ENCODE peak calls at places on chromosomes 12 and 14, in six cellular contexts. H is coronary artery; A is ovary; I is CD8-positive, alpha-beta T cell; S is upper lobe of right lung; C is dorsolateral prefrontal cortex. D is an unnamed sample.
A peak's percentile ranks its signal among the peaks of the same experiment; 100 is the strongest.

GRCh38 chr14:37384870-37385596 is 187.3 kb downstream of the MIPOL1 start:
- DNase-seq in H (no peak), A (no peak), I (no peak), S (no peak), C (no peak), D (no peak)

GRCh38 chr14:26621807-26622560 is 24.2 kb upstream of the NOVA1 start:
- DNase-seq in H (no peak), A (no peak), I (no peak), S (no peak), C (no peak), D (no peak)

GRCh38 chr14:63164108-63164683 is 40.0 kb upstream of the RHOJ start:
- DNase-seq in H (no peak), A (no peak), I (no peak), S (no peak), C (no peak), D (no peak)

GRCh38 chr14:29144598-29144997 is 378.0 kb downstream of the FOXG1 start:
- DNase-seq in H (no peak), A (no peak), I (no peak), S (no peak), C (no peak), D (no peak)

GRCh38 chr12:85765443-85765842 is 70.8 kb downstream of the RASSF9 start:
- DNase-seq in H (no peak), A (no peak), I (no peak), S (no peak), C (no peak), D (no peak)

GRCh38 chr14:63573579-63573978 is 30.4 kb upstream of the PPP2R5E start:
- DNase-seq in H (no peak), A (no peak), I (no peak), S (no peak), C (no peak), D (no peak)

GRCh38 chr14:73472182-73473114 is 14.1 kb upstream of the NUMB start:
- DNase-seq in H (no peak), A (no peak), I (no peak), S (no peak), C (no peak), D (no peak)

GRCh38 chr14:63840981-63841380 is 11.8 kb upstream of the SYNE2 start:
- DNase-seq in H (no peak), A (no peak), I (peak; percentile 46), S (peak; percentile 72), C (no peak), D (no peak)

GRCh38 chr12:123748171-123748570 is 13.9 kb upstream of the DNAH10 start:
- DNase-seq in H (no peak), A (no peak), I (no peak), S (no peak), C (no peak), D (no peak)

GRCh38 chr14:100406505-100407131 is 83.5 kb downstream of the SLC25A47 start:
- DNase-seq in H (no peak), A (no peak), I (no peak), S (peak; percentile 61), C (no peak), D (no peak)

GRCh38 chr14:76848879-76849278 is 22.7 kb downstream of the LRRC74A start:
- DNase-seq in H (no peak), A (no peak), I (no peak), S (no peak), C (no peak), D (no peak)

GRCh38 chr12:132734206-132734605 is 23.6 kb downstream of the PGAM5 start:
- DNase-seq in H (no peak), A (no peak), I (no peak), S (no peak), C (no peak), D (no peak)

GRCh38 chr12:72053604-72054003 is 115.0 kb downstream of the TPH2 start:
- DNase-seq in H (no peak), A (no peak), I (no peak), S (no peak), C (no peak), D (no peak)

GRCh38 chr12:76560083-76560491 is 516 bp upstream of the OSBPL8 start:
- DNase-seq in H (no peak), A (no peak), I (no peak), S (no peak), C (no peak), D (no peak)

GRCh38 chr14:95700221-95700976 is 13.5 kb downstream of the TCL1A start:
- DNase-seq in H (no peak), A (no peak), I (no peak), S (no peak), C (no peak), D (no peak)
- H3K27ac ChIP-seq in H (no peak overlapping the region), A (no peak overlapping the region), I (no peak overlapping the region), S (no peak overlapping the region), C (no peak overlapping the region), D (no peak overlapping the region)

GRCh38 chr14:53824061-53824460 is 132.6 kb downstream of the BMP4 start:
- DNase-seq in H (no peak), A (no peak), I (no peak), S (no peak), C (no peak), D (no peak)

DNA sequence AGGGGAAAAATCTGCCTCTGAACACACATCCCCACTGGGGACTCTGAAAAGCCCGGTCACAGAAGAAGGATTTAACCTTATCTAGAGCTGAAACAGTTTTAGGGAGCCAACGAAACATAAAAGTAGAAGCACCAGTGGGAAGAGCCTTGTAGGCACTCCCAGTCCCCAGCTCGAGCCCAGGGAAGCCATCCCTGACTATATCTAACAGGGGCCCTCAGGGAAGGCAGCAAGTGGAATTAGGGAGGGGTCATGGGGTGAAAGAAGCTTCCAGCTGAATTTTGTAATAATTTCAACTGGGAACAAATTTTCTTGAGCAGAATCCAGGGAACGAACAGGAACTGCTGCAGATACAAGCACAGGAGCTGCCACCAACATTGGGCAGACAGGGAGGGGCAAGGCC is 127.8 kb downstream of the BMP4 start:
- DNase-seq in H (no peak), A (no peak), I (no peak), S (no peak), C (no peak), D (no peak)
- H3K27ac ChIP-seq in H (no peak overlapping the region), A (no peak overlapping the region), I (no peak overlapping the region), S (no peak overlapping the region), C (no peak overlapping the region), D (no peak overlapping the region)

GRCh38 chr12:94587266-94588241 is 62.8 kb downstream of the TMCC3 start:
- DNase-seq in H (no peak), A (no peak), I (no peak), S (no peak), C (no peak), D (no peak)
- H3K27ac ChIP-seq in H (no peak overlapping the region), A (no peak overlapping the region), I (no peak overlapping the region), S (peak overlapping the region; percentile 20), C (peak overlapping the region; percentile 58), D (peak overlapping the region; percentile 6)

DNA sequence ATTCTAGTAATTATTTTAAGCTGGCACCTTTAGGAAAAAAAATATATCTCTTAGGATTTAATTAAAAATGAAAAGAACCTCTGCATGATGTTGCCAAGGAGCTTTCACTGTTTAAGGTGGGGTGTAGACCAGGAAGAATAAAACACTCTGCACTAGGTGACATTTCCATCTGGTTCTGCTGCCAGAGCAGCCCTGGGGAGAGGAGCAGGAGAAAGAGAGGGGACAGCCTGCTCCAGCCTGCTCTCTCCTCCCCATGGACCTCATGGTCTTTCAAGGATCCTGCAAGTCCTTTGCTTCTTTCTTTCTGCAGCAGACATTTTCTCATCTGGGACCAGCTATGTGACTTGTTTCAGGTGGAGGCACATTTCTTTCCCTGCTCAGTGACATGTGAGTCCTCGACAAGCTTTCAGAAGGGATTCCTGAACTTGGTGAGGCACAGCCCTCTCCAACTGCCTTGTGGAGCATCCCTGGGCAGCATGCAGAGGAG is 45.0 kb downstream of the SSPN start:
- DNase-seq in H (no peak), A (no peak), I (no peak), S (no peak), C (no peak), D (no peak)
- H3K27ac ChIP-seq in H (no peak overlapping the region), A (no peak overlapping the region), I (no peak overlapping the region), S (no peak overlapping the region), C (peak overlapping the region; percentile 84), D (peak overlapping the region; percentile 54)

GRCh38 chr14:32622742-32623141 is 293.6 kb downstream of the AKAP6 start:
- DNase-seq in H (no peak), A (no peak), I (no peak), S (no peak), C (no peak), D (no peak)

GRCh38 chr14:32623300-32624093 is 294.4 kb downstream of the AKAP6 start:
- DNase-seq in H (no peak), A (no peak), I (no peak), S (no peak), C (no peak), D (no peak)

GRCh38 chr14:32620303-32620702 is 291.2 kb downstream of the AKAP6 start:
- DNase-seq in H (no peak), A (no peak), I (no peak), S (no peak), C (no peak), D (no peak)

GRCh38 chr14:32620724-32621123 is 291.6 kb downstream of the AKAP6 start:
- DNase-seq in H (no peak), A (no peak), I (no peak), S (no peak), C (no peak), D (no peak)

GRCh38 chr14:32621585-32621984 is 292.5 kb downstream of the AKAP6 start:
- DNase-seq in H (no peak), A (no peak), I (no peak), S (no peak), C (no peak), D (no peak)
- H3K27ac ChIP-seq in H (no peak overlapping the region), A (no peak overlapping the region), I (no peak overlapping the region), S (no peak overlapping the region), C (no peak overlapping the region), D (no peak overlapping the region)

DNA sequence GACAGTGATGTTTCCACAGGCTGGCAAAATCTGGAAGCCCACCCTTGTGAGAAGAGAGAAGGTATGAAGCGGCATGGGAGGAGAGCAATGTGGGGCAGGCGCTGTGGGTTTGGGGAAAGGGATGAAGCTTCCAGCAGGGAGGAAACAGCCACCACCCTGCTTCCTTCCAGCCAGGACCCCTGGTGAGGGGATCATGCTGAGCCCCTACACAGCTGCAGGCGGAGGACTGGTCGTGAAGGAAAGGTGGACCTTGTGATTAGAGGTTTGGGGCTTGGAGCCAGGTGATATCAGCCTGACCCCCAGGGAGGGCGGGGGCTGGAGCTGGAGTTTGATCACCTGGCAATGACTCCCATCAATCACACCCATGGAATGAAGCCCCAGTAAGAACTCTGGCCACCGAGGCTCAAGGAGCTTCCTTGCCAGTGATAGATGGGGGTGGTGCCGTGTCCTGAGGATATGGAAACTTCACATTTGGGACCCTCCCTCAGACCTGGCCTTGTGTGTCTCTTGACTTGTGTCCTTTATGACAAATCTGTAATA is 48.6 kb downstream of the RIMBP2 start:
- DNase-seq in H (no peak), A (no peak), I (no peak), S (no peak), C (no peak), D (no peak)
- H3K27ac ChIP-seq in H (no peak overlapping the region), A (no peak overlapping the region), I (no peak overlapping the region), S (no peak overlapping the region), C (no peak overlapping the region), D (no peak overlapping the region)

D was measured in epithelial cell of prostate.